ENCODE peak calls at places on chromosomes 12 and 14, in seven cellular contexts. C is transverse colon, L is stomach, X is body of pancreas, U is K562, Z is Peyer's patch, W is ovary. F is an unnamed sample. For H3K4me1, the result is how much of the 10 kb centered on the place peaks cover.

GRCh38 chr12:54126696-54127537 is 61.9 kb downstream of the SMUG1 start:
- DNase-seq in C (peak), L (peak), X (peak), U (no peak), Z (peak), W (peak), F (peak)

GRCh38 chr14:69328765-69329164 is 68.8 kb downstream of the GALNT16 start:
- DNase-seq in C (no peak), L (no peak), X (no peak), U (no peak), Z (no peak), W (no peak), F (no peak)

GRCh38 chr14:74080820-74081460 is 3.3 kb downstream of the ALDH6A1 start:
- DNase-seq in C (no peak), L (no peak), X (no peak), U (no peak), Z (no peak), W (no peak), F (peak)

GRCh38 chr12:116861331-116861730 is 19.9 kb downstream of the HRK start:
- DNase-seq in C (peak), L (no peak), X (no peak), U (peak), Z (peak), W (peak), F (peak)

GRCh38 chr12:70920891-70921290 is 353 bp upstream of the PTPRR start:
- DNase-seq in C (no peak), L (no peak), X (no peak), U (no peak), Z (no peak), W (no peak), F (no peak)

GRCh38 chr14:103925316-103925715 is 2.9 kb upstream of the TDRD9 start:
- DNase-seq in C (no peak), L (no peak), X (no peak), U (no peak), Z (no peak), W (no peak), F (no peak)

GRCh38 chr12:87931764-87932163 is 97.4 kb downstream of the C12orf50 start:
- DNase-seq in C (no peak), L (no peak), X (no peak), U (no peak), Z (no peak), W (no peak), F (no peak)

GRCh38 chr12:130685250-130685649 is 30.8 kb downstream of the RIMBP2 start:
- DNase-seq in C (no peak), L (no peak), X (no peak), U (no peak), Z (no peak), W (no peak), F (no peak)

GRCh38 chr12:116672842-116673516 is 64.9 kb downstream of the SPRING1 start:
- DNase-seq in C (no peak), L (no peak), X (no peak), U (no peak), Z (no peak), W (no peak), F (no peak)

GRCh38 chr12:51533799-51534198 is 57.2 kb upstream of the SCN8A start:
- DNase-seq in C (no peak), L (no peak), X (no peak), U (no peak), Z (no peak), W (no peak), F (no peak)

GRCh38 chr12:56801661-56802622 is 38.8 kb downstream of the HSD17B6 start:
- DNase-seq in C (no peak), L (no peak), X (no peak), U (no peak), Z (no peak), W (no peak), F (no peak)

GRCh38 chr12:118850244-118850825 is 131.0 kb upstream of the SRRM4 start:
- DNase-seq in C (peak), L (no peak), X (no peak), U (peak), Z (no peak), W (no peak), F (peak)

GRCh38 chr14:92542766-92543554 is 29.4 kb downstream of the RIN3 start:
- DNase-seq in C (no peak), L (no peak), X (no peak), U (no peak), Z (no peak), W (no peak), F (no peak)

GRCh38 chr12:47080725-47081502 is 1.2 kb upstream of the AMIGO2 start:
- DNase-seq in C (peak), L (peak), X (peak), U (peak), Z (peak), W (peak), F (peak)

GRCh38 chr12:108110844-108111243 is 18.2 kb upstream of the WSCD2 start:
- DNase-seq in C (no peak), L (no peak), X (no peak), U (no peak), Z (no peak), W (no peak), F (no peak)

GRCh38 chr14:68972507-68973272 is 6.4 kb downstream of the ACTN1 start:
- DNase-seq in C (no peak), L (no peak), X (no peak), U (no peak), Z (no peak), W (no peak), F (no peak)

DNA sequence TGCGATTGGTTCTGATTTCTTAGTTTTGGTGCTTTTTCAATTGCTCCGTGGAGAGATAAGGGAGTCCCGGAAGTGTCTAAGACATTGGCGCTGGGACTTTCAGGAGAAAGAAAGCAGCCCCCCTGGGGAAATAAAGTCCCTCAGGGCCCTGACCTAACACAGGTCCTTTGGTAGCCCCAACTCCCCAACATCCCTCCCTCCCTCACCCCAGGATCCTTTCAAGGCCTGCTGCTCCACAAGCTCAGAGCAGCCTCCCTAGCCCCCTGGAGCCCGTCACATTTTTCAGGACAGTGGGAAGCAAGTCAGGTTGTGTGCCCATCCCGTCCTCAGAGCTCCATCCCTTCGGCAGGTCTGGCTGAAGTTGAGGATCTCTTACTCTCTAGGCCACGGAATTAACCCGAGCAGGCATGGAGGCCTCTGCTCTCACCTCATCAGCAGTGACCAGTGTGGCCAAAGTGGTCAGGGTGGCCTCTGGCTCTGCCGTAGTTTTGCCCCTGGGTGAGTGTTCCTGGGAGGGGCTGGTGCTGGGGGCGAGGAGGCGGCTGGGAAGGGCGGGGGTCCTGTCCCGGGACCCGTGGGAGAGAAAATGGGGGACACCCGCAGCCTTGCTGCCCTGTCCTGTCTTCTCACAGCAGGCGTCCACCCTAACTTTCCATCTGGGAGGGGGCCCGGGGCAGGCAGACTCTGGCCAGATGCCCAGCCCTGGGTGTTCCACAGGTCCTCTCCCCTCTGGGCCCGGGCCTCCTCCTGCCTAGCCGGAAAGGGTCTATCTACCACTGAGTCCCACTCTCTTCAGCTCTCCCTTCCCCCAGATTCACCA is 950 bp downstream of the IFI27 start:
- DNase-seq in C (no peak), L (no peak), X (no peak), U (no peak), Z (peak), W (no peak), F (peak)
- H3K4me3 ChIP-seq in C (peak), L (peak), X (no peak), U (no peak), Z (peak), W (peak), F (peak)

DNA sequence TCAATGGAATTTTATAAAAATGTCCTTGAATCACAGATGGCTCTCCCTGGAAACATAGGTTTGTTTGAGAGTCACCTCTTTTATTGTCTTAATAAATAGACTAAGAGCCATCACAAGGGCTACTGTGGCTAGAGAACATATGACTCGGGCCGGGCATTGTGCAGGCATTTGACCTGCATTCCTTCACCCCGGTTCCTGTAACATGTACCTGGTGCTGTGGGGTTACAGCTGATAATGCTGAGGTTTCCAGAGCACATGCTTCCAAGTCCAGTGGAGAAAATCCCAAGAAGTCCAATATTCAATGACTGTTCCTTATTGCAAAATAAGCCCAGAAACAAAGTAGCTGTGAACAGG is 1.0 kb upstream of the ACACB start:
- DNase-seq in C (no peak), L (no peak), X (no peak), U (no peak), Z (peak), W (no peak), F (no peak)
- H3K4me1 ChIP-seq in C (half or more), L (half or more), X (half or more), U (under half), Z (under half), W (under half), F (half or more)

GRCh38 chr12:12890815-12891645 is at the start of gene GPRC5A:
- DNase-seq in C (peak), L (peak), X (peak), U (peak), Z (peak), W (peak), F (peak)
- TF ChIP-seq POLR2A in C (peak), L (no peak), X (peak), U (no peak), Z (peak), W (peak), F (no peak)

DNA sequence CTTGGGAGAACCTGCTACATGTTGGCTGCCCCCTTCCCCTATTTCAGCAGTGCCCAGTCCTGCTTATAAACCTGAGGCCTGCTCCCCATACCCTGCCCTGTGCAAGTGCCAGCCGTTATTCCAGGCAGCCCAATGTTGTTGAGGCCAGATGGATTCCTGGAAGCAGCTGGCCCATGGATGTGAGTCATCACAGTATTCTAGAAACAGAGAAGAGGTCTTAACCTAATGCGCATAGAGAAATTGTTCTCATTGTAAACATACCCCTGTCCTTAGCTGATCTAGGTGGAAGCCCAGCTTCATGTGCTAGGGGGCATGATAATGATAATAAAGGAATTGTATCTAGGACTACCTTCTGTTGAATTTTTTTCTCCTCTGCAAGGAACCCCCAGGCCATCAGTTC is 69.7 kb downstream of the TSPAN11 start:
- DNase-seq in C (no peak), L (no peak), X (no peak), U (no peak), Z (no peak), W (no peak), F (no peak)
- H3K4me3 ChIP-seq in C (no peak), L (no peak), X (no peak), U (no peak), Z (no peak), W (no peak), F (no peak)

GRCh38 chr12:572532-572899 is 90.7 kb downstream of the NINJ2 start:
- DNase-seq in C (no peak), L (peak), X (no peak), U (no peak), Z (no peak), W (peak), F (no peak)

GRCh38 chr12:570237-570925 is 92.9 kb downstream of the NINJ2 start:
- DNase-seq in C (peak), L (peak), X (peak), U (peak), Z (peak), W (peak), F (peak)

GRCh38 chr12:571795-572531 is 91.3 kb downstream of the NINJ2 start:
- DNase-seq in C (no peak), L (peak), X (no peak), U (no peak), Z (peak), W (peak), F (peak)

GRCh38 chr12:569803-570236 is 93.4 kb downstream of the NINJ2 start:
- DNase-seq in C (peak), L (peak), X (peak), U (peak), Z (peak), W (peak), F (peak)

GRCh38 chr12:570949-571794 is 92.1 kb downstream of the NINJ2 start:
- DNase-seq in C (peak), L (peak), X (peak), U (peak), Z (peak), W (peak), F (peak)
- H3K4me1 ChIP-seq in C (under half), L (under half), X (under half), U (under half), Z (under half), W (under half), F (under half)

DNA sequence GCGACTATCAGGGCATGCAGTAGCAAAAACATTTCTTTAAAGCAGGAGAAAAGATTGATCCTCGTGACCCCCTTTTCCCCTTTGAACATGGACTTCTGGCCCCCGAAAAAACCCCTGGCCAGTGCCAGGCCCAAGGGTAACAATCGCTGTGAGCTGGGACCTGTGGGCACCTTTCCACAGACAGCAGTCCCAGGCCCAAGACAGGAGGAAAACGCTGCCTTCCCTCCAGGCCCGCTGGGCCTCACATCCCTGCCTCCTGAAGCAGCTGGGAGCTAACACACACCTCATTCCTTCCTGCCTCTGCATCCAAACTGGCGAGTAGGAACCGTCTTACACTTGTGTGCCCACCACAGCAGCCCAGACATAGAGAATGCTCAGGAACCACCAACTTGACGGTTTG is 1.2 kb downstream of the VWF start:
- DNase-seq in C (no peak), L (no peak), X (no peak), U (no peak), Z (no peak), W (no peak), F (no peak)
- TF ChIP-seq POLR2A in C (no peak), L (no peak), X (no peak), U (no peak), Z (no peak), W (no peak), F (no peak)

F was measured in testis.